ENCODE peak calls at places on chromosomes 7 and 10, in eight cellular contexts. One of them, this sample, is unnamed.

GRCh38 chr7:66283003-66283920 is 78.1 kb downstream of the TPST1 start:
- DNase-seq in T-helper 17 cell: no peak
- DNase-seq in naive B cell: no peak
- DNase-seq in nephron progenitor cell: no peak
- DNase-seq in GM23248: peak
- DNase-seq in progenitor cell of endocrine pancreas: no peak
- DNase-seq in SK-N-MC: no peak
- DNase-seq in neural progenitor cell: no peak
- DNase-seq in this sample: no peak

GRCh38 chr7:24980695-24981543 is 941 bp upstream of the OSBPL3 start:
- DNase-seq in naive B cell: no peak
- DNase-seq in SK-N-MC: no peak
- DNase-seq in nephron progenitor cell: peak
- DNase-seq in GM23248: peak
- DNase-seq in neural progenitor cell: peak
- DNase-seq in T-helper 17 cell: no peak
- DNase-seq in progenitor cell of endocrine pancreas: no peak
- DNase-seq in this sample: peak

GRCh38 chr7:6446977-6447588 is 671 bp downstream of the DAGLB start:
- DNase-seq in progenitor cell of endocrine pancreas: no peak
- DNase-seq in T-helper 17 cell: no peak
- DNase-seq in nephron progenitor cell: peak
- DNase-seq in neural progenitor cell: peak
- DNase-seq in SK-N-MC: peak
- DNase-seq in naive B cell: peak
- DNase-seq in GM23248: peak
- DNase-seq in this sample: peak

GRCh38 chr7:26614503-26614902 is 249.9 kb downstream of the SKAP2 start:
- DNase-seq in progenitor cell of endocrine pancreas: no peak
- DNase-seq in GM23248: no peak
- DNase-seq in nephron progenitor cell: no peak
- DNase-seq in SK-N-MC: no peak
- DNase-seq in T-helper 17 cell: no peak
- DNase-seq in naive B cell: no peak
- DNase-seq in neural progenitor cell: no peak
- DNase-seq in this sample: no peak

GRCh38 chr7:157930441-157930840 is 593.6 kb downstream of the DNAJB6 start:
- DNase-seq in SK-N-MC: no peak
- DNase-seq in GM23248: no peak
- DNase-seq in T-helper 17 cell: no peak
- DNase-seq in naive B cell: no peak
- DNase-seq in progenitor cell of endocrine pancreas: no peak
- DNase-seq in nephron progenitor cell: no peak
- DNase-seq in neural progenitor cell: no peak
- DNase-seq in this sample: no peak

GRCh38 chr7:158777793-158778192 is 51.5 kb downstream of the ESYT2 start:
- DNase-seq in GM23248: no peak
- DNase-seq in SK-N-MC: no peak
- DNase-seq in neural progenitor cell: no peak
- DNase-seq in progenitor cell of endocrine pancreas: no peak
- DNase-seq in nephron progenitor cell: no peak
- DNase-seq in T-helper 17 cell: no peak
- DNase-seq in naive B cell: no peak
- DNase-seq in this sample: no peak

GRCh38 chr10:124715479-124715878 is 28.7 kb downstream of the FAM53B start:
- DNase-seq in naive B cell: no peak
- DNase-seq in T-helper 17 cell: no peak
- DNase-seq in progenitor cell of endocrine pancreas: no peak
- DNase-seq in neural progenitor cell: no peak
- DNase-seq in nephron progenitor cell: no peak
- DNase-seq in SK-N-MC: no peak
- DNase-seq in GM23248: no peak
- DNase-seq in this sample: peak

GRCh38 chr7:80468931-80469714 is 42.7 kb downstream of the GNAT3 start:
- DNase-seq in neural progenitor cell: no peak
- DNase-seq in naive B cell: no peak
- DNase-seq in GM23248: no peak
- DNase-seq in T-helper 17 cell: no peak
- DNase-seq in progenitor cell of endocrine pancreas: no peak
- DNase-seq in nephron progenitor cell: no peak
- DNase-seq in SK-N-MC: no peak
- DNase-seq in this sample: no peak

GRCh38 chr7:41984888-41985287 is 252.1 kb downstream of the GLI3 start:
- DNase-seq in progenitor cell of endocrine pancreas: no peak
- DNase-seq in T-helper 17 cell: no peak
- DNase-seq in nephron progenitor cell: no peak
- DNase-seq in neural progenitor cell: no peak
- DNase-seq in GM23248: peak
- DNase-seq in naive B cell: no peak
- DNase-seq in SK-N-MC: no peak
- DNase-seq in this sample: no peak

GRCh38 chr7:22969010-22969431 is 44.9 kb downstream of the HYCC1 start:
- DNase-seq in GM23248: no peak
- DNase-seq in T-helper 17 cell: no peak
- DNase-seq in neural progenitor cell: no peak
- DNase-seq in naive B cell: no peak
- DNase-seq in SK-N-MC: no peak
- DNase-seq in progenitor cell of endocrine pancreas: no peak
- DNase-seq in nephron progenitor cell: no peak
- DNase-seq in this sample: no peak

GRCh38 chr7:117012284-117013174 is 59.2 kb downstream of the ST7 start:
- DNase-seq in progenitor cell of endocrine pancreas: no peak
- DNase-seq in naive B cell: no peak
- DNase-seq in SK-N-MC: no peak
- DNase-seq in nephron progenitor cell: no peak
- DNase-seq in T-helper 17 cell: no peak
- DNase-seq in GM23248: peak
- DNase-seq in neural progenitor cell: peak
- DNase-seq in this sample: peak

GRCh38 chr10:28982950-28983349 is 305.6 kb downstream of the BAMBI start:
- DNase-seq in progenitor cell of endocrine pancreas: no peak
- DNase-seq in nephron progenitor cell: no peak
- DNase-seq in GM23248: no peak
- DNase-seq in T-helper 17 cell: no peak
- DNase-seq in SK-N-MC: no peak
- DNase-seq in naive B cell: no peak
- DNase-seq in neural progenitor cell: no peak
- DNase-seq in this sample: no peak

GRCh38 chr10:60200012-60200681 is 189.5 kb downstream of the ANK3 start:
- DNase-seq in SK-N-MC: no peak
- DNase-seq in progenitor cell of endocrine pancreas: no peak
- DNase-seq in nephron progenitor cell: no peak
- DNase-seq in GM23248: no peak
- DNase-seq in T-helper 17 cell: no peak
- DNase-seq in naive B cell: no peak
- DNase-seq in neural progenitor cell: no peak
- DNase-seq in this sample: no peak

GRCh38 chr10:62861507-62861906 is 45.3 kb upstream of the EGR2 start:
- DNase-seq in naive B cell: no peak
- DNase-seq in nephron progenitor cell: no peak
- DNase-seq in progenitor cell of endocrine pancreas: no peak
- DNase-seq in SK-N-MC: no peak
- DNase-seq in T-helper 17 cell: no peak
- DNase-seq in neural progenitor cell: no peak
- DNase-seq in GM23248: peak
- DNase-seq in this sample: no peak

GRCh38 chr7:74473116-74473515 is 19.4 kb downstream of the GTF2IRD1 start:
- DNase-seq in T-helper 17 cell: no peak
- DNase-seq in progenitor cell of endocrine pancreas: no peak
- DNase-seq in naive B cell: no peak
- DNase-seq in SK-N-MC: no peak
- DNase-seq in neural progenitor cell: no peak
- DNase-seq in nephron progenitor cell: no peak
- DNase-seq in GM23248: no peak
- DNase-seq in this sample: no peak

GRCh38 chr10:30788307-30788706 is 158.8 kb upstream of the LYZL2 start:
- DNase-seq in naive B cell: no peak
- DNase-seq in progenitor cell of endocrine pancreas: no peak
- DNase-seq in neural progenitor cell: no peak
- DNase-seq in GM23248: peak
- DNase-seq in nephron progenitor cell: no peak
- DNase-seq in SK-N-MC: no peak
- DNase-seq in T-helper 17 cell: no peak
- DNase-seq in this sample: no peak

GRCh38 chr7:30934225-30934624 is 22.6 kb downstream of the AQP1 start:
- DNase-seq in nephron progenitor cell: no peak
- DNase-seq in neural progenitor cell: no peak
- DNase-seq in T-helper 17 cell: no peak
- DNase-seq in naive B cell: no peak
- DNase-seq in SK-N-MC: no peak
- DNase-seq in progenitor cell of endocrine pancreas: no peak
- DNase-seq in GM23248: no peak
- DNase-seq in this sample: no peak

GRCh38 chr10:113056468-113057021 is 106.5 kb downstream of the TCF7L2 start:
- DNase-seq in progenitor cell of endocrine pancreas: no peak
- DNase-seq in SK-N-MC: peak
- DNase-seq in nephron progenitor cell: no peak
- DNase-seq in naive B cell: no peak
- DNase-seq in T-helper 17 cell: no peak
- DNase-seq in neural progenitor cell: no peak
- DNase-seq in GM23248: peak
- DNase-seq in this sample: no peak

GRCh38 chr10:29585488-29585976 is 49.2 kb downstream of the SVIL start:
- DNase-seq in SK-N-MC: no peak
- DNase-seq in GM23248: peak
- DNase-seq in nephron progenitor cell: peak
- DNase-seq in neural progenitor cell: peak
- DNase-seq in naive B cell: no peak
- DNase-seq in T-helper 17 cell: no peak
- DNase-seq in progenitor cell of endocrine pancreas: no peak
- DNase-seq in this sample: no peak

GRCh38 chr7:116786791-116787443 is 75.5 kb upstream of the CAPZA2 start:
- DNase-seq in progenitor cell of endocrine pancreas: no peak
- DNase-seq in nephron progenitor cell: no peak
- DNase-seq in naive B cell: peak
- DNase-seq in SK-N-MC: no peak
- DNase-seq in GM23248: peak
- DNase-seq in T-helper 17 cell: no peak
- DNase-seq in neural progenitor cell: peak
- DNase-seq in this sample: peak

GRCh38 chr7:30903146-30903545 is 8.5 kb upstream of the AQP1 start:
- DNase-seq in SK-N-MC: no peak
- DNase-seq in naive B cell: no peak
- DNase-seq in nephron progenitor cell: no peak
- DNase-seq in T-helper 17 cell: no peak
- DNase-seq in GM23248: no peak
- DNase-seq in neural progenitor cell: no peak
- DNase-seq in progenitor cell of endocrine pancreas: no peak
- DNase-seq in this sample: no peak

GRCh38 chr7:68185641-68186040 is 1189.0 kb downstream of the TYW1 start:
- DNase-seq in T-helper 17 cell: no peak
- DNase-seq in progenitor cell of endocrine pancreas: no peak
- DNase-seq in GM23248: no peak
- DNase-seq in naive B cell: no peak
- DNase-seq in nephron progenitor cell: no peak
- DNase-seq in SK-N-MC: no peak
- DNase-seq in neural progenitor cell: no peak
- DNase-seq in this sample: no peak

This sample was measured in erythroblast.